ENCODE peak calls at places on chromosomes 3 and 15, in eight cellular contexts. B is BE2C, C is Calu3, Z is choroid plexus epithelial cell, P is sigmoid colon, O is A549, G is hepatocyte, X is GM06990. R is an unnamed sample.

GRCh38 chr3:133237380-133237779 is 162.5 kb upstream of the BFSP2 start:
- DNase-seq in B (peak; percentile 77), C (no peak), Z (peak; percentile 8), P (no peak), O (no peak), G (no peak), X (no peak), R (no peak)

GRCh38 chr3:14605070-14605469 is 46.5 kb upstream of the CCDC174 start:
- DNase-seq in B (no peak), C (peak; percentile 11), Z (no peak), P (no peak), O (no peak), G (peak; percentile 46), X (no peak), R (no peak)

GRCh38 chr15:75542386-75542797 is 36.7 kb downstream of the PTPN9 start:
- DNase-seq in B (no peak), C (no peak), Z (peak; percentile 58), P (no peak), O (no peak), G (no peak), X (no peak), R (no peak)

GRCh38 chr3:100042577-100042981 is 71.7 kb downstream of the FILIP1L start:
- DNase-seq in B (no peak), C (no peak), Z (peak; percentile 69), P (no peak), O (no peak), G (no peak), X (no peak), R (no peak)

GRCh38 chr3:119731545-119732343 is 28.9 kb downstream of the CFAP91 start:
- DNase-seq in B (no peak), C (no peak), Z (peak; percentile 14), P (no peak), O (no peak), G (no peak), X (no peak), R (no peak)

GRCh38 chr15:101244039-101244781 is 7.6 kb downstream of the CHSY1 start:
- DNase-seq in B (no peak), C (no peak), Z (peak; percentile 65), P (no peak), O (no peak), G (no peak), X (no peak), R (no peak)

GRCh38 chr15:31461911-31462480 is 135.4 kb downstream of the KLF13 start:
- DNase-seq in B (no peak), C (no peak), Z (peak; percentile 45), P (no peak), O (no peak), G (no peak), X (no peak), R (no peak)

GRCh38 chr3:81823882-81824395 is 62.5 kb upstream of the GBE1 start:
- DNase-seq in B (no peak), C (no peak), Z (no peak), P (no peak), O (no peak), G (no peak), X (no peak), R (no peak)

GRCh38 chr3:90080988-90081387 is 973.6 kb downstream of the EPHA3 start:
- DNase-seq in B (no peak), C (no peak), Z (no peak), P (no peak), O (no peak), G (no peak), X (no peak), R (no peak)

GRCh38 chr3:16801698-16802097 is 83.1 kb upstream of the PLCL2 start:
- DNase-seq in B (no peak), C (no peak), Z (no peak), P (no peak), O (no peak), G (no peak), X (no peak), R (no peak)

GRCh38 chr3:9669720-9670432 is 20.6 kb downstream of the MTMR14 start:
- DNase-seq in B (no peak), C (no peak), Z (peak; percentile 48), P (no peak), O (no peak), G (no peak), X (no peak), R (no peak)

GRCh38 chr3:188656196-188656982 is 502.4 kb downstream of the LPP start:
- DNase-seq in B (no peak), C (no peak), Z (peak; percentile 55), P (no peak), O (no peak), G (no peak), X (no peak), R (no peak)

GRCh38 chr3:56055616-56056350 is 412.5 kb downstream of the ERC2 start:
- DNase-seq in B (no peak), C (no peak), Z (peak; percentile 51), P (no peak), O (no peak), G (no peak), X (no peak), R (no peak)

GRCh38 chr15:61992518-61992917 is 67.7 kb downstream of the VPS13C start:
- DNase-seq in B (no peak), C (no peak), Z (no peak), P (no peak), O (no peak), G (no peak), X (no peak), R (no peak)

GRCh38 chr3:188349276-188349962 is 195.5 kb downstream of the LPP start:
- DNase-seq in B (no peak), C (peak; percentile 56), Z (peak; percentile 43), P (no peak), O (no peak), G (no peak), X (no peak), R (no peak)

GRCh38 chr3:139534444-139534812 is 5.1 kb downstream of the RBP1 start:
- DNase-seq in B (peak; percentile 55), C (peak; percentile 62), Z (peak; percentile 96), P (peak; percentile 80), O (no peak), G (no peak), X (no peak), R (no peak)

DNA sequence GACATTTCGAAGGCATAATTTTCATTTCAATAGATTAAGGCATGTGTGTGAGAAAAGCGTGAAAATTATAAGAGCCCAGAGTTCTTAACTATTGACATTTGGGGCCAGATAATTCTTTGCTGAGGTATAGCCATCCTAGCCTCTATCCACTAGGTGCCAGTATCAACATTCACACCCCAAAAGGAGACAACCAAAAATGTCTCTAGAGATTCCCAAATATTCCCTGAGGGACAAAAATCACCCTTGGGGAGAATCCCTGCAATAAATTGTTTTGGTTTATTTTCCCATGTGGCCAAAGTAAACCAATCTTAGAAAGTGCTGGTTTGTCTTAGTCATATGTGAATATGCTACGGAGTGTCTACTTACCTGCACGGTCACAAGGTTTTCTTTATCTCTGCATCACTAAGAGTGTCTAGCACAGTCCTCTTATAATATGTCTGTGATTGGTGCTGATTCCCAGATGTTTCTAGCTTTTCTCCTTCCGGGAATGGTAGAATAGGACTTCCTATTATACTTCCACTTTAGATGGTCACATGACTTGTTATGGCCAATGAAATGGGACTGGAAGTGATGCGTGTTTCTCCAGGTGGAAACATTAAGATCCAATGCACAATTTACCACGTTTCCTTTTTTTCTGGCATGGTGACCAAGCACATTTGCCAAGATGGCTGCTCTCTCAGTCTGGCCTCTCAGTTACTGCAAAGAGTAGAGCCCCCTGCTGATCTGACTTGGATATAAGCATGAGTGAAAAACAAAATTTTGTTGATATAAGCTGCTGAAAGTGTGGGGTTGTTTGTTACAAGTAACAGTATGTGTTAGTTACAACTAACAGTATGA is 8.0 kb upstream of the KBTBD8 start:
- DNase-seq in B (peak; percentile 22), C (no peak), Z (peak; percentile 30), P (no peak), O (peak; percentile 12), G (no peak), X (no peak), R (no peak)
- TF ChIP-seq CTCF in B (peak; percentile 49), C (no peak), Z (peak; percentile 54), P (no peak), O (no peak), G (no peak), X (peak; percentile 76), R (peak; percentile 46)

GRCh38 chr15:60551781-60552161 is 72.8 kb upstream of the ICE2 start:
- DNase-seq in B (no peak), C (peak; percentile 49), Z (no peak), P (no peak), O (no peak), G (no peak), X (no peak), R (no peak)
- TF ChIP-seq CTCF in B (peak; percentile 29), C (peak; percentile 25), Z (no peak), P (no peak), O (peak; percentile 27), G (no peak), X (peak; percentile 42), R (no peak)

DNA sequence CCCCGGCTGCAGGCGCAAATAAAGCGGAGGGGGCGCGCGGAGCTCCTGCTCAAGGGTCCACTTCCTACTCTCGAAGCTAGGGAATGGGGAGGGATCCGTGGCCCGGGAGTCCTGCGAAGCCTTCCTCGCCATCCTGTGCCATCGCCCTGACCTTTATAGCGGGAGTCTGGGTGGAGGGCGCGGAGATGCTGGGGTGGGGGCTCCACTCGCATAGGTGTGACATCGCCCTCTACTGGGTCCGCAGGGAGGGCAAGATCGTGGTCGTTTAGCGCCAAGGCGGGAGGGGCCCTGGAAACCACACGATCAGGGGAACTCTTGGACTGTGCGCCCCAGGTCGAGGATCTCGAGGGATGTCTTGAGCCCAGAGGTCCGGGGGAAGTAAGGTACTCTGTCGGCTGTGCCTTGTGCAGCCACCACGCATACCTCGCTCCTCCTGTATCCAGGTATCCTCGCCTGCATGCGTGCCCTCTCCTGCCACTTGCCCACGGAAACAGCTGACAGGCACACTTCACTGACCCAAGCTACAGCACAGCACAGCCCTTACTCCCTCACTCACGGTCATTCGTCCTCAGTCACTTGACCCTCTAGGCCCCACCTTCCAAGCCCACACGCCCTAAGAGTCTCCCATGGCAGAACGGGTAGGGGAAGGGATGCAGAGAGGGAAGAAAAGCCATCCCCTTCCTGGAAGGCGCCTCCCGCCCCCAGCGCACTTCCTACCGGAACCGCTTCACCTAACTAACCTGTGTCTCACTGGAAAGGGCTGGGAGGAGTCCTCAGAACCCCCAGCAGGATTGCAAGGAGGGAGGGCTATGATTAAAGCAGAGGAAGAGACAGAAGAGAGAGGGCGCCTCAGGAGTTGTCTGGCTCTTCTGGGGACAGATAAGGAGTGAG is 22.7 kb downstream of the EPHB3 start:
- DNase-seq in B (peak; percentile 43), C (no peak), Z (no peak), P (no peak), O (no peak), G (no peak), X (no peak), R (no peak)
- TF ChIP-seq CTCF in B (peak; percentile 51), C (no peak), Z (peak; percentile 41), P (peak; percentile 18), O (no peak), G (peak; percentile 46), X (no peak), R (peak; percentile 61)

DNA sequence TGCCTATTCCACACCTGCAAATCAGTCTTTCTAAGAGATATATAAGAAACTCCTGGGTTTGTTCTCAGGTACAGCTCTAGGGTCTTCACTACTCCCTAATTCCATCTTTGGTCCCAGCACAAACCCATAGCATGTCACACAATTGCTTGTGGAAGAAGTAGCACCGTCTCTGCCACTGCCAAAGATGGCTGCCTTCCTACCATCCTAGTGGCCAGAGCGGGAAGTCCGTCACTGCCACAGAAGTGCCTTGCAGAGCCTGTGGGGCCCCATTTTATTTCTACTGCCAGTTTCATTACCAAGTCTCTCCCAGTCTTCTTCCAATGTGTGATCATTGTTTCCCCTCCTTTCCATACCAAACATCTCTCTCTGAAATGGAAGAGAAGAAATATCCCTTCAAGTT is 107.6 kb downstream of the CD47 start:
- DNase-seq in B (no peak), C (no peak), Z (no peak), P (no peak), O (no peak), G (no peak), X (no peak), R (no peak)
- TF ChIP-seq CTCF in B (peak; percentile 32), C (no peak), Z (no peak), P (no peak), O (no peak), G (no peak), X (no peak), R (no peak)

R was measured in type B pancreatic cell.